ENCODE peak calls at places on chromosomes 7 and 10, in seven cellular contexts. One of them, this sample, is unnamed.

GRCh38 chr10:128543186-128543585 is 417.0 kb upstream of the MKI67 start:
- DNase-seq in mesendoderm: no peak
- DNase-seq in naive B cell: no peak
- DNase-seq in IMR-90: no peak
- DNase-seq in heart left ventricle: no peak
- DNase-seq in GM12864: no peak
- DNase-seq in GOT3: no peak
- DNase-seq in this sample: no peak

GRCh38 chr10:9024210-9024609 is 969.7 kb downstream of the GATA3 start:
- DNase-seq in GM12864: no peak
- DNase-seq in GOT3: no peak
- DNase-seq in IMR-90: no peak
- DNase-seq in mesendoderm: no peak
- DNase-seq in naive B cell: no peak
- DNase-seq in heart left ventricle: no peak
- DNase-seq in this sample: no peak

GRCh38 chr10:13716161-13717071 is 129.7 kb downstream of the PRPF18 start:
- DNase-seq in naive B cell: no peak
- DNase-seq in GOT3: no peak
- DNase-seq in heart left ventricle: peak
- DNase-seq in GM12864: no peak
- DNase-seq in IMR-90: peak
- DNase-seq in mesendoderm: no peak
- DNase-seq in this sample: no peak

GRCh38 chr7:157273208-157274202 is 63.3 kb upstream of the DNAJB6 start:
- DNase-seq in GOT3: peak
- DNase-seq in heart left ventricle: peak
- DNase-seq in naive B cell: peak
- DNase-seq in GM12864: no peak
- DNase-seq in IMR-90: peak
- DNase-seq in mesendoderm: peak
- DNase-seq in this sample: peak

GRCh38 chr10:133420028-133420427 is 4.4 kb downstream of the SPRN start:
- DNase-seq in mesendoderm: no peak
- DNase-seq in heart left ventricle: no peak
- DNase-seq in GOT3: no peak
- DNase-seq in naive B cell: no peak
- DNase-seq in IMR-90: no peak
- DNase-seq in GM12864: no peak
- DNase-seq in this sample: no peak

GRCh38 chr7:138491612-138492386 is 31.7 kb downstream of the TRIM24 start:
- DNase-seq in mesendoderm: no peak
- DNase-seq in IMR-90: no peak
- DNase-seq in heart left ventricle: no peak
- DNase-seq in GM12864: no peak
- DNase-seq in GOT3: no peak
- DNase-seq in naive B cell: no peak
- DNase-seq in this sample: no peak

GRCh38 chr7:132485600-132486594 is 90.4 kb downstream of the PLXNA4 start:
- DNase-seq in GOT3: no peak
- DNase-seq in naive B cell: no peak
- DNase-seq in heart left ventricle: peak
- DNase-seq in mesendoderm: no peak
- DNase-seq in IMR-90: no peak
- DNase-seq in GM12864: no peak
- DNase-seq in this sample: no peak

GRCh38 chr7:93249749-93250148 is 17.6 kb downstream of the VPS50 start:
- DNase-seq in GM12864: no peak
- DNase-seq in mesendoderm: peak
- DNase-seq in heart left ventricle: no peak
- DNase-seq in IMR-90: peak
- DNase-seq in GOT3: no peak
- DNase-seq in naive B cell: no peak
- DNase-seq in this sample: no peak

GRCh38 chr7:115642194-115642593 is 388.4 kb downstream of the TFEC start:
- DNase-seq in IMR-90: no peak
- DNase-seq in GM12864: no peak
- DNase-seq in heart left ventricle: no peak
- DNase-seq in GOT3: no peak
- DNase-seq in naive B cell: no peak
- DNase-seq in mesendoderm: no peak
- DNase-seq in this sample: no peak

GRCh38 chr7:86939197-86939814 is 120.1 kb downstream of the ELAPOR2 start:
- DNase-seq in heart left ventricle: peak
- DNase-seq in GM12864: peak
- DNase-seq in GOT3: no peak
- DNase-seq in IMR-90: peak
- DNase-seq in naive B cell: peak
- DNase-seq in mesendoderm: peak
- DNase-seq in this sample: peak

GRCh38 chr10:16393271-16393858 is 43.4 kb upstream of the PTER start:
- DNase-seq in GOT3: no peak
- DNase-seq in naive B cell: no peak
- DNase-seq in heart left ventricle: no peak
- DNase-seq in GM12864: no peak
- DNase-seq in mesendoderm: no peak
- DNase-seq in IMR-90: no peak
- DNase-seq in this sample: no peak

GRCh38 chr7:121102619-121103018 is 114.1 kb downstream of the CPED1 start:
- DNase-seq in IMR-90: no peak
- DNase-seq in GM12864: no peak
- DNase-seq in heart left ventricle: no peak
- DNase-seq in GOT3: no peak
- DNase-seq in naive B cell: no peak
- DNase-seq in mesendoderm: peak
- DNase-seq in this sample: peak

GRCh38 chr10:24642921-24643678 is 80.6 kb downstream of the ARHGAP21 start:
- DNase-seq in GM12864: no peak
- DNase-seq in GOT3: no peak
- DNase-seq in IMR-90: peak
- DNase-seq in naive B cell: peak
- DNase-seq in mesendoderm: peak
- DNase-seq in heart left ventricle: peak
- DNase-seq in this sample: peak

GRCh38 chr10:5033061-5033770 is 29.6 kb upstream of the AKR1C2 start:
- DNase-seq in heart left ventricle: no peak
- DNase-seq in GOT3: no peak
- DNase-seq in GM12864: no peak
- DNase-seq in mesendoderm: no peak
- DNase-seq in IMR-90: peak
- DNase-seq in naive B cell: no peak
- DNase-seq in this sample: peak

GRCh38 chr10:102918817-102919236 is 733 bp downstream of the CNNM2 start:
- DNase-seq in IMR-90: no peak
- DNase-seq in mesendoderm: peak
- DNase-seq in GOT3: no peak
- DNase-seq in naive B cell: no peak
- DNase-seq in heart left ventricle: peak
- DNase-seq in GM12864: no peak
- DNase-seq in this sample: no peak

GRCh38 chr10:132977076-132977475 is 34.7 kb upstream of the CFAP46 start:
- DNase-seq in GOT3: no peak
- DNase-seq in naive B cell: no peak
- DNase-seq in IMR-90: no peak
- DNase-seq in GM12864: no peak
- DNase-seq in mesendoderm: no peak
- DNase-seq in heart left ventricle: no peak
- DNase-seq in this sample: no peak

GRCh38 chr10:14414901-14415300 is 84.2 kb upstream of the FRMD4A start:
- DNase-seq in naive B cell: no peak
- DNase-seq in GM12864: no peak
- DNase-seq in heart left ventricle: no peak
- DNase-seq in mesendoderm: no peak
- DNase-seq in GOT3: no peak
- DNase-seq in IMR-90: peak
- DNase-seq in this sample: no peak

GRCh38 chr10:1130226-1130625 is 74.0 kb downstream of the WDR37 start:
- DNase-seq in GM12864: no peak
- DNase-seq in heart left ventricle: no peak
- DNase-seq in GOT3: no peak
- DNase-seq in mesendoderm: no peak
- DNase-seq in naive B cell: no peak
- DNase-seq in IMR-90: no peak
- DNase-seq in this sample: no peak

GRCh38 chr7:41630741-41631140 is 72.1 kb downstream of the INHBA start:
- DNase-seq in IMR-90: no peak
- DNase-seq in GM12864: no peak
- DNase-seq in GOT3: no peak
- DNase-seq in mesendoderm: no peak
- DNase-seq in naive B cell: peak
- DNase-seq in heart left ventricle: no peak
- DNase-seq in this sample: no peak

GRCh38 chr7:100827330-100828226 is at the start of gene EPHB4:
- DNase-seq in heart left ventricle: peak
- DNase-seq in mesendoderm: peak
- DNase-seq in GOT3: no peak
- DNase-seq in IMR-90: peak
- DNase-seq in GM12864: no peak
- DNase-seq in naive B cell: no peak
- DNase-seq in this sample: peak

GRCh38 chr7:157271315-157271990 is 65.4 kb upstream of the DNAJB6 start:
- DNase-seq in IMR-90: peak
- DNase-seq in mesendoderm: peak
- DNase-seq in heart left ventricle: no peak
- DNase-seq in GM12864: no peak
- DNase-seq in GOT3: no peak
- DNase-seq in naive B cell: no peak
- DNase-seq in this sample: no peak

GRCh38 chr10:62626817-62627216 is 177.7 kb upstream of the ADO start:
- DNase-seq in naive B cell: no peak
- DNase-seq in heart left ventricle: no peak
- DNase-seq in GM12864: no peak
- DNase-seq in IMR-90: peak
- DNase-seq in GOT3: no peak
- DNase-seq in mesendoderm: peak
- DNase-seq in this sample: peak

GRCh38 chr7:134691820-134692705 is 45.4 kb downstream of the BPGM start:
- DNase-seq in IMR-90: peak
- DNase-seq in mesendoderm: no peak
- DNase-seq in naive B cell: no peak
- DNase-seq in GM12864: no peak
- DNase-seq in heart left ventricle: no peak
- DNase-seq in GOT3: no peak
- DNase-seq in this sample: no peak

GRCh38 chr7:13115157-13115772 is 427.8 kb downstream of the ARL4A start:
- DNase-seq in mesendoderm: peak
- DNase-seq in IMR-90: peak
- DNase-seq in GM12864: no peak
- DNase-seq in GOT3: no peak
- DNase-seq in naive B cell: no peak
- DNase-seq in heart left ventricle: no peak
- DNase-seq in this sample: no peak

GRCh38 chr7:2635148-2635668 is 3.4 kb downstream of the TTYH3 start:
- DNase-seq in GOT3: no peak
- DNase-seq in mesendoderm: no peak
- DNase-seq in naive B cell: no peak
- DNase-seq in IMR-90: no peak
- DNase-seq in GM12864: no peak
- DNase-seq in heart left ventricle: no peak
- DNase-seq in this sample: no peak

GRCh38 chr7:143015926-143016490 is 10.9 kb downstream of the OR9A2 start:
- DNase-seq in mesendoderm: no peak
- DNase-seq in IMR-90: no peak
- DNase-seq in heart left ventricle: no peak
- DNase-seq in GM12864: no peak
- DNase-seq in naive B cell: no peak
- DNase-seq in GOT3: no peak
- DNase-seq in this sample: no peak

GRCh38 chr10:100731603-100732596 is 13.5 kb upstream of the PAX2 start:
- DNase-seq in GOT3: no peak
- DNase-seq in GM12864: no peak
- DNase-seq in heart left ventricle: no peak
- DNase-seq in naive B cell: no peak
- DNase-seq in IMR-90: no peak
- DNase-seq in mesendoderm: no peak
- DNase-seq in this sample: peak

GRCh38 chr10:51269816-51270215 is 195.5 kb downstream of the PRKG1 start:
- DNase-seq in heart left ventricle: no peak
- DNase-seq in GOT3: no peak
- DNase-seq in GM12864: no peak
- DNase-seq in mesendoderm: no peak
- DNase-seq in naive B cell: no peak
- DNase-seq in IMR-90: peak
- DNase-seq in this sample: peak

GRCh38 chr7:36910859-36911258 is 186.6 kb upstream of the AOAH start:
- DNase-seq in GOT3: no peak
- DNase-seq in heart left ventricle: no peak
- DNase-seq in mesendoderm: no peak
- DNase-seq in GM12864: no peak
- DNase-seq in IMR-90: no peak
- DNase-seq in naive B cell: no peak
- DNase-seq in this sample: no peak

GRCh38 chr10:3010327-3010726 is 57.0 kb upstream of the PFKP start:
- DNase-seq in GM12864: no peak
- DNase-seq in mesendoderm: peak
- DNase-seq in heart left ventricle: no peak
- DNase-seq in naive B cell: no peak
- DNase-seq in IMR-90: no peak
- DNase-seq in GOT3: no peak
- DNase-seq in this sample: no peak

This sample was measured in kidney glomerular epithelial cell.